ENCODE peak calls at places on chromosome 16, in seven cellular contexts. Z is SK-N-SH, K is HCT116, N is GM12878, J is K562, P is H1, D is HepG2. X is an unnamed sample.

GRCh38 chr16:56713794-56714193 is 16.1 kb upstream of the NUP93 start:
- DNase-seq in D (no peak), Z (no peak), N (no peak), J (no peak), P (no peak), K (no peak), X (no peak)

GRCh38 chr16:106623-107324 is 28.7 kb downstream of the MPG start:
- DNase-seq in N (no peak), J (peak), P (peak), Z (peak), D (peak), K (peak), X (peak)

GRCh38 chr16:11824362-11824761 is 27.0 kb downstream of the RSL1D1 start:
- DNase-seq in J (no peak), N (no peak), D (peak), K (no peak), P (no peak), Z (no peak), X (no peak)

GRCh38 chr16:12155235-12155634 is 178.7 kb downstream of the SNX29 start:
- DNase-seq in D (no peak), J (no peak), N (no peak), P (no peak), K (no peak), Z (no peak), X (no peak)

GRCh38 chr16:25912321-25912720 is 220.6 kb downstream of the HS3ST4 start:
- DNase-seq in K (no peak), P (no peak), J (no peak), D (no peak), Z (no peak), N (no peak), X (no peak)

GRCh38 chr16:88566158-88566557 is 4.0 kb upstream of the ZC3H18 start:
- DNase-seq in P (no peak), N (no peak), Z (no peak), K (peak), J (no peak), D (no peak), X (no peak)

GRCh38 chr16:79191933-79192332 is 408.6 kb downstream of the MAF start:
- DNase-seq in K (no peak), P (no peak), D (no peak), J (no peak), N (no peak), Z (no peak), X (no peak)

GRCh38 chr16:668519-669171 is 713 bp downstream of the RHOT2 start:
- DNase-seq in D (no peak), P (no peak), Z (peak), N (no peak), J (no peak), K (no peak), X (no peak)

GRCh38 chr16:72124148-72124547 is 30.5 kb downstream of the DHX38 start:
- DNase-seq in J (no peak), D (no peak), P (no peak), Z (no peak), N (no peak), K (no peak), X (no peak)

GRCh38 chr16:75060708-75061107 is 55.9 kb downstream of the LDHD start:
- DNase-seq in D (no peak), P (no peak), N (no peak), K (no peak), J (no peak), Z (no peak), X (no peak)

GRCh38 chr16:69107311-69107962 is 2.0 kb downstream of the HAS3 start:
- DNase-seq in J (no peak), P (no peak), D (no peak), N (no peak), K (no peak), Z (peak), X (no peak)

GRCh38 chr16:87263418-87264052 is 53.7 kb downstream of the C16orf95 start:
- DNase-seq in D (no peak), P (no peak), N (no peak), K (peak), J (no peak), Z (no peak), X (peak)

GRCh38 chr16:86362155-86362849 is 148.0 kb upstream of the FOXF1 start:
- DNase-seq in K (peak), D (no peak), J (no peak), N (no peak), P (no peak), Z (no peak), X (peak)

GRCh38 chr16:68839831-68840230 is 3.5 kb upstream of the TANGO6 start:
- DNase-seq in J (no peak), K (no peak), P (no peak), N (no peak), D (no peak), Z (no peak), X (no peak)

GRCh38 chr16:50246299-50247122 is 19.8 kb upstream of the ADCY7 start:
- DNase-seq in Z (peak), P (no peak), N (no peak), J (no peak), K (no peak), D (no peak), X (no peak)

GRCh38 chr16:55437627-55438026 is 41.4 kb upstream of the MMP2 start:
- DNase-seq in K (no peak), P (no peak), Z (no peak), N (no peak), D (no peak), J (no peak), X (no peak)

GRCh38 chr16:72985148-72985882 is 62.6 kb downstream of the ZFHX3 start:
- DNase-seq in K (no peak), N (no peak), J (no peak), P (no peak), D (no peak), Z (no peak), X (no peak)

GRCh38 chr16:3358884-3359283 is 3.2 kb downstream of the OR2C1 start:
- DNase-seq in D (no peak), N (no peak), P (no peak), Z (no peak), J (no peak), K (no peak), X (no peak)

GRCh38 chr16:88905563-88905962 is 39.1 kb upstream of the PABPN1L start:
- DNase-seq in P (no peak), K (no peak), D (no peak), Z (peak), J (peak), N (no peak), X (peak)

GRCh38 chr16:1002399-1003161 is 21.0 kb downstream of the SOX8 start:
- DNase-seq in J (peak), K (peak), D (peak), Z (no peak), P (no peak), N (no peak), X (no peak)

GRCh38 chr16:88910284-88911147 is 44.1 kb upstream of the PABPN1L start:
- DNase-seq in P (no peak), D (no peak), Z (no peak), K (no peak), N (no peak), J (no peak), X (peak)

GRCh38 chr16:68954871-68955635 is 111.7 kb downstream of the TANGO6 start:
- DNase-seq in J (no peak), P (no peak), Z (peak), D (no peak), N (no peak), K (no peak), X (no peak)

GRCh38 chr16:88799569-88800276 is 3.9 kb upstream of the CDT1 start:
- DNase-seq in P (no peak), K (no peak), J (peak), N (no peak), Z (no peak), D (no peak), X (no peak)

GRCh38 chr16:881219-882097 is 80.9 kb upstream of the GNG13 start:
- DNase-seq in Z (no peak), K (no peak), N (no peak), J (no peak), D (no peak), P (no peak), X (no peak)

GRCh38 chr16:70736454-70737376 is 50.9 kb upstream of the MTSS2 start:
- DNase-seq in D (no peak), N (no peak), P (no peak), K (no peak), J (no peak), Z (no peak), X (no peak)

GRCh38 chr16:53913920-53914319 is 210.0 kb downstream of the FTO start:
- DNase-seq in Z (no peak), J (no peak), P (no peak), N (no peak), D (no peak), K (no peak), X (no peak)

GRCh38 chr16:46916980-46917379 is 32.8 kb downstream of the GPT2 start:
- DNase-seq in D (peak), Z (peak), K (peak), N (no peak), P (no peak), J (peak), X (no peak)

GRCh38 chr16:59249049-59249448 is 514.9 kb upstream of the GOT2 start:
- DNase-seq in P (peak), K (no peak), D (peak), N (no peak), Z (no peak), J (no peak), X (no peak)

GRCh38 chr16:12145918-12146317 is 169.4 kb downstream of the SNX29 start:
- DNase-seq in D (no peak), K (no peak), P (no peak), J (no peak), Z (no peak), N (no peak), X (no peak)

GRCh38 chr16:82603784-82604411 is 22.9 kb upstream of the CDH13 start:
- DNase-seq in K (peak), J (no peak), N (no peak), Z (no peak), D (peak), P (no peak), X (no peak)

GRCh38 chr16:88440686-88441405 is 12.2 kb upstream of the ZFPM1 start:
- DNase-seq in D (no peak), P (no peak), Z (no peak), J (no peak), N (no peak), K (no peak), X (no peak)

GRCh38 chr16:4639899-4640509 is 15.4 kb downstream of the MGRN1 start:
- DNase-seq in D (no peak), P (no peak), K (no peak), Z (no peak), J (no peak), N (no peak), X (no peak)

GRCh38 chr16:23378256-23378655 is 74.7 kb downstream of the COG7 start:
- DNase-seq in D (no peak), K (no peak), Z (no peak), N (no peak), J (no peak), P (no peak), X (no peak)

GRCh38 chr16:70611785-70612303 is 34.5 kb upstream of the IL34 start:
- DNase-seq in K (no peak), Z (no peak), D (no peak), N (no peak), J (no peak), P (no peak), X (no peak)

GRCh38 chr16:15856217-15856616 is 611 bp downstream of the MYH11 start:
- DNase-seq in P (no peak), N (no peak), D (no peak), K (no peak), J (no peak), Z (no peak), X (no peak)

DNA sequence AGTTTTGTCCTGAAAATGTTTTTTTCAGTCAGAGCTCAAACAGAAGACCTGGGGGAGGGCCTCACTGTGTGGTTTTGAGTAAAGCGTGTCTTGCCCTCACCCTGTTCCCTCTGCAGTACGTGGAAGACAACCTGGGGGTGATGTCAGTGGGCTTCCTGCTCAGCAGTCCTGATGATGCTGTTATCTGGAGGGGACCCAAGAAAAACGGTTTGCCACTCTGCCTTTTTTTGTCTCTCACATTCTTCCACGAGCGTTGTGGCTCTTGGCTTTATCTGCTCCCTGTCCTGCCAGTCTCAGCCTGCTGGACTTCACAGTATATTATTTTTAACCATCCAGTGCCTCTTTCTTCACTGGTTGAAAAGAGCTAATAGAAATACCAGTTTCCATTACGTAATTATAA is 12.9 kb downstream of the NUBP1 start:
- DNase-seq in K (no peak), J (no peak), N (no peak), D (no peak), Z (no peak), P (no peak), X (no peak)
- TF ChIP-seq JUND in K (no peak), J (no peak), N (no peak), D (no peak), Z (no peak), P (no peak), X (no peak)

GRCh38 chr16:76114681-76115080 is 162.5 kb upstream of the CNTNAP4 start:
- DNase-seq in D (no peak), P (no peak), K (no peak), J (no peak), Z (no peak), N (no peak), X (no peak)

GRCh38 chr16:76123966-76124365 is 153.2 kb upstream of the CNTNAP4 start:
- DNase-seq in J (no peak), K (no peak), P (no peak), Z (no peak), N (no peak), D (no peak), X (no peak)

DNA sequence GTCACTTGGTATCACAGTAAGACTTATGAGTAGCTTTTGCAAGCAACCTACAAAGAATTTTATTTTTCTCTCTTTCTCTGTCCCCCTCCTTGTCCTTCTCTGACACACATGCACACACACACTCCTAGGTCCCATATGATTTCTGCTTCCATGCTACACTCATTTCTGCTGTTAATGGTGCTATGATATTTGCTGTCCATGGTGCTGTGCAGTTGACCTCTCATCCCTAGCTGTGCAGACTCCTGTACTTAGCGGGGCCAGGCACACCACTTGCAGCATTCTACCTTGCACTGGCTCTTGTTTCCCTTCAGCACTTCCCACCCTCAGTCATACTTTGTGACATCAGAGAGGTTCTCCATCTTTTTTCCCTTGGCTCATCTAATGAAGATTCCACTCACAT is 158.9 kb upstream of the CNTNAP4 start:
- DNase-seq in Z (no peak), D (no peak), K (no peak), J (no peak), N (no peak), P (no peak), X (no peak)
- TF ChIP-seq JUND in Z (no peak), D (no peak), K (no peak), J (no peak), N (no peak), P (no peak), X (no peak)

GRCh38 chr16:81442909-81443687 is 1.5 kb upstream of the CMIP start:
- DNase-seq in N (no peak), Z (no peak), K (no peak), P (no peak), D (peak), J (no peak), X (no peak)

GRCh38 chr16:81440888-81441663 is 3.5 kb upstream of the CMIP start:
- DNase-seq in P (no peak), N (no peak), D (peak), K (no peak), J (no peak), Z (no peak), X (no peak)

GRCh38 chr16:81444448-81445121 is at the start of gene CMIP:
- DNase-seq in P (peak), K (peak), D (peak), J (peak), N (no peak), Z (peak), X (peak)

GRCh38 chr16:81443688-81444447 is 740 bp upstream of the CMIP start:
- DNase-seq in Z (no peak), K (no peak), N (no peak), P (no peak), D (no peak), J (no peak), X (no peak)

DNA sequence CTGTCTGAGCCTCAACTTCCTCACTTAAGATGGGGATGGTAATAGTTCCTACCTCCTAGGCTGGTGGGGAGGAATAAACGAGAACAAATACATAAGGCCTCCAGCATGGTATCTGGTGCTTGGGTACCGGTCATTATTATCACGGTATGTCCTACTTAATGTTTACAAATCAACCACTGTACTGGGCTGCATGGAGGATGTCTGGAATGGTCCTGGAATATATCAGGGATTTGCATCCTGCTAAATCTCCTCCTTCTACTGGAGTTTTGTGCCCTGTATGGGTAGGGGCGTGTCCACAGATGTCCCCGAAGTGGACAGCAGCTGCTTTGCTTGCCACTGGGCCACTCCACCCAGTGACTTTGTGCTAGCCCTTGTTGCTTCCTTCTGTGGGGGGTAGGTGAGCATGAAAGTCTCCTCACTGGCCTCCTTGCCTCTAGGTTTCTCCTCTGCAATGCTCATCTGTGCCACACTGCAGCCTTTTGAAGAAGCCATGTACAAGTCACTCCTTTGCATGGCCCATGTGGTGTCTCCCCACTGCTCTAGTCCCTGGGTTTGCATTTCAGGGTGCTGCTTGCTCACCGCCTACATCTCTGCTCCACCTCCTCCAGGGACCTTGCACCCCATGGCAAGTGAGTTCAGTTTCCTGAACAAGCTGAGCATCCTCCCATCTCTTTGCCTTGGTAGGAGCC is 2.2 kb upstream of the CMIP start:
- DNase-seq in P (no peak), N (no peak), Z (no peak), D (no peak), K (no peak), J (no peak), X (no peak)
- TF ChIP-seq JUND in P (no peak), N (no peak), Z (no peak), D (no peak), K (no peak), J (no peak), X (no peak)

GRCh38 chr16:19810817-19811731 is 73.6 kb downstream of the GPRC5B start:
- DNase-seq in D (peak), P (no peak), Z (no peak), N (no peak), J (no peak), K (no peak), X (no peak)

GRCh38 chr16:19809693-19810092 is 75.0 kb downstream of the GPRC5B start:
- DNase-seq in K (no peak), P (no peak), Z (no peak), J (no peak), D (no peak), N (no peak), X (no peak)

GRCh38 chr16:19805459-19806160 is 79.0 kb downstream of the GPRC5B start:
- DNase-seq in D (no peak), Z (no peak), J (no peak), K (no peak), P (no peak), N (no peak), X (no peak)

GRCh38 chr16:19808061-19808621 is 76.5 kb downstream of the GPRC5B start:
- DNase-seq in J (no peak), D (no peak), P (no peak), Z (no peak), K (no peak), N (peak), X (no peak)

GRCh38 chr16:19809121-19809635 is 75.5 kb downstream of the GPRC5B start:
- DNase-seq in Z (no peak), P (no peak), J (no peak), D (no peak), N (no peak), K (no peak), X (no peak)
- TF ChIP-seq JUND in Z (no peak), P (no peak), J (no peak), D (no peak), N (no peak), K (no peak), X (no peak)

DNA sequence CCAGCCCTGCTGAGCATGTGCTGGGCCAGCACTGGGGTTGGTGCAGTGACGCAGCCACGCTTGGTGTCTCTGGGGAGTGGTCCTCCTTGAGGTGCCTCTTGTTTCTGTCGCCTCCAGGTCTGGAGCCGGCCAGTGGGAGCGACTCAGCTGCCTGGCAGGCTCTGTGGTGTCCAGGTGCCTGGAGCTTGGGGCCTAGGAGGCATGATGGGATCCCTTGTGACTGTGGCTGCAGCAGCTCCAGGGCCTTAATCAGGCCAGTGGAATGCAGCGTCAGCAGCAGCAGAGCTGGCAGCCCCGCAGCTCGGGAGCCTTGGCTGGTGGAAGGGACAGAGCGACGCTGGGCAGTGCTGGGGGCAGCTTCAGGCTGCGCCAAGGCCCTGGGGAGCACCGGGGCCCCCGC is 74.7 kb upstream of the CIBAR2 start:
- DNase-seq in J (no peak), N (no peak), P (no peak), K (no peak), Z (no peak), D (no peak), X (no peak)
- TF ChIP-seq JUND in J (no peak), N (no peak), P (no peak), K (no peak), Z (no peak), D (no peak), X (no peak)

GRCh38 chr16:66977341-66978113 is 10.9 kb upstream of the CES4A start:
- DNase-seq in Z (peak), P (peak), J (peak), D (peak), K (peak), N (peak), X (peak)
- TF ChIP-seq JUND in Z (no peak), P (no peak), J (peak), D (no peak), K (no peak), N (no peak), X (no peak)